ENCODE peak calls at places on chromosomes 1 and 21, in five cellular contexts. Y is A549, W is K562, E is HepG2, B is GM12878. S is an unnamed sample.

GRCh38 chr1:119929643-119930310 is 33.5 kb upstream of the ADAM30 start:
- DNase-seq in E (no peak), W (no peak), B (no peak), Y (no peak), S (no peak)

GRCh38 chr1:108639899-108640560 is 20.9 kb downstream of the HENMT1 start:
- DNase-seq in W (peak; percentile 22), B (no peak), E (peak; percentile 2), Y (no peak), S (no peak)

GRCh38 chr1:192448026-192448578 is 127.5 kb upstream of the RGS1 start:
- DNase-seq in W (no peak), Y (no peak), E (no peak), B (no peak), S (no peak)

GRCh38 chr1:46558141-46558963 is 6.9 kb upstream of the KNCN start:
- DNase-seq in Y (no peak), W (no peak), E (no peak), B (no peak), S (peak; percentile 39)

GRCh38 chr1:83900530-83900929 is 98.4 kb downstream of the TTLL7 start:
- DNase-seq in Y (no peak), E (no peak), B (no peak), W (no peak), S (no peak)

GRCh38 chr1:200410566-200410878 is 686 bp upstream of the ZNF281 start:
- DNase-seq in W (peak; percentile 26), E (no peak), Y (no peak), B (no peak), S (peak; percentile 91)

GRCh38 chr1:231359113-231359512 is 21.0 kb downstream of the SPRTN start:
- DNase-seq in B (no peak), E (no peak), W (peak; percentile 14), Y (no peak), S (no peak)

GRCh38 chr1:221169447-221169889 is 290.2 kb downstream of the HLX start:
- DNase-seq in W (no peak), Y (no peak), E (no peak), B (no peak), S (peak; percentile 87)

GRCh38 chr1:231387770-231388669 is 34.1 kb downstream of the EGLN1 start:
- DNase-seq in Y (no peak), E (no peak), B (no peak), W (no peak), S (no peak)

GRCh38 chr1:227961651-227962050 is 13.9 kb upstream of the WNT9A start:
- DNase-seq in W (no peak), B (no peak), E (no peak), Y (no peak), S (no peak)

GRCh38 chr1:151147132-151147503 is 687 bp upstream of the SEMA6C start:
- DNase-seq in B (no peak), W (peak; percentile 43), E (no peak), Y (no peak), S (no peak)

GRCh38 chr1:216221260-216221700 is 202.0 kb downstream of the USH2A start:
- DNase-seq in Y (peak; percentile 31), B (peak; percentile 27), E (peak; percentile 61), W (peak; percentile 14), S (peak; percentile 89)

GRCh38 chr1:229199892-229200291 is 71.0 kb upstream of the RAB4A start:
- DNase-seq in B (no peak), Y (no peak), W (peak; percentile 10), E (no peak), S (no peak)

GRCh38 chr1:179706339-179706941 is 36.7 kb upstream of the FAM163A start:
- DNase-seq in B (no peak), Y (peak; percentile 30), E (peak; percentile 46), W (peak; percentile 80), S (peak; percentile 78)

DNA sequence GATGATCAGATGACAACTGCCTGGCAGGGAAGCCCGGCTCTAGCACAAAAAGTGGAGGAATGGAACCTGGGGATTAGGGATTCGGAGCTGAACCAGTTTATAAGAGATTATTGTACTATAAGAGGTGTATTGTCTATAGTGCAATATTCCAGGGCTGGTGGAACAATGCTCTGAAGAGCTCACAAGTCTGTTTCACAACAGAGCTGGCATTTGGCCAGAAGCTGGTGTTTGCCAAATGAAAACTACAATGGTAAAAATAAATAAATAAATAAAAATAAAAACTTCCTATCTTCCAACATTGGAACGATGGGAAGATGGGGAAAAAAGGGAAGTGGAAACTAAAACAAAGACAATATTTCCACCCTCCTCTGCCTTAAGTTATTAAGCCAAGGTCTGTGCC is 73.5 kb downstream of the CHODL start:
- DNase-seq in Y (no peak), E (no peak), W (no peak), B (no peak), S (no peak)
- TF ChIP-seq REST in Y (no peak), E (no peak), W (no peak), B (no peak), S (no peak)

GRCh38 chr1:215114154-215114933 is 31.8 kb downstream of the KCNK2 start:
- DNase-seq in B (no peak), Y (no peak), E (no peak), W (no peak), S (no peak)
- TF ChIP-seq JUNB in B (no peak), Y (no peak), E (no peak), W (no peak), S (no peak)

GRCh38 chr1:63632110-63632509 is 38.9 kb downstream of the PGM1 start:
- DNase-seq in Y (no peak), E (no peak), W (no peak), B (no peak), S (no peak)

GRCh38 chr1:63633281-63633680 is 40.1 kb downstream of the PGM1 start:
- DNase-seq in B (no peak), W (no peak), E (no peak), Y (no peak), S (no peak)

GRCh38 chr1:63630238-63630637 is 37.0 kb downstream of the PGM1 start:
- DNase-seq in W (no peak), Y (no peak), B (no peak), E (no peak), S (no peak)

GRCh38 chr1:63628607-63629006 is 35.4 kb downstream of the PGM1 start:
- DNase-seq in B (no peak), W (no peak), Y (no peak), E (no peak), S (no peak)

DNA sequence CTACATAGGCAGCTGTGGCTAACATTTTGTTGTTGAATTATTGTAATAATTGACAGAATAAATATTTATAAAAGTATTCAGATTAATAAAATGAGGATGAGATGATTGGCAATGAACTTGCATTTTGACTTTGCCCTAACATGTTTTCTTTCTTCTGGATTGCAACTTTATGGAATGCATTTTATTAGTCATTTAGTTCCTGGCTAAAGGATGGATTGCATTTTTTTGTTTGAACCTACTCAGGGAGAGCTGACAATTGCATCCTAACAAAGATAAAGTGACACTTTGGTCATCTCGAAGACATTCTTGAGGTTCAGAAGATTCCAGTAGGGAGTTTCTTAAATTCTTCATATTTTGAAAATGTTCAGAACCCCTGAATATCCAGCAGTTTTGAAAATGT is 37.5 kb downstream of the PGM1 start:
- DNase-seq in W (no peak), Y (no peak), B (no peak), E (no peak), S (no peak)
- TF ChIP-seq REST in W (no peak), Y (no peak), B (no peak), E (no peak), S (no peak)

GRCh38 chr1:152783095-152783494 is 3.0 kb upstream of the LCE1E start:
- DNase-seq in W (no peak), E (no peak), B (no peak), Y (no peak), S (no peak)

GRCh38 chr1:152776361-152776760 is 1.4 kb downstream of the LCE1F start:
- DNase-seq in W (no peak), E (no peak), B (no peak), Y (no peak), S (no peak)

GRCh38 chr1:152774875-152775274 is at the start of gene LCE1F:
- DNase-seq in B (no peak), W (no peak), Y (no peak), E (peak; percentile 8), S (no peak)

GRCh38 chr1:152777510-152778137 is 2.7 kb downstream of the LCE1F start:
- DNase-seq in W (peak; percentile 65), B (no peak), E (peak; percentile 30), Y (no peak), S (peak; percentile 81)
- TF ChIP-seq JUNB in W (no peak), B (no peak), E (no peak), Y (no peak), S (no peak)

DNA sequence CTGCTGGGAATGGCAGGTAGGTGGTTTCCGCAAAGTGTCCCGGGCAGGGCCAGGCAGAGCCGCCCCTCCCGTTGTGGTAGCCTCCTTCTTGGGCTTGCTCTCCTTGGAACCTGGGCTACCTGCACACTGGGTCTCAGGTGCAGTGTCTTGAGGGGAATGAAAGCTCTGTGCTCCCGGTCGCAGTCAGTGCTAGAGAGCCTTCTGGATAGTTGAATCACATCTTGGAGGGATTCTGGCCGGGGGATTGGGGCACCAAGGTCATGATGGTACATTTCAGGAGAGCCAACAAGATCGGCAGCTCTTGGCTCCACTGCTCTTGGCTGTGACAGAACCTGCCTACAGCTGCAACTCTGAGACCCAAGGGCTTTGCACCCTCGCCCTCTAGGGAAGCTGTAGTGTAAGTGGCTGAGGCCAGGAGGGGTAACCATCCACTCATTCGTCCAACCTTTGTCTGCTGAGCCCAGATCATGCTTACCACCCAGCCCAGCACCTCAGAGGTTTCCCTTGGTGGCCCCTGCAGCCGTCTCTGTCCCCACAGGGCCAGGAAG is 39.8 kb downstream of the NTPCR start:
- DNase-seq in E (no peak), B (no peak), Y (no peak), W (no peak), S (no peak)
- TF ChIP-seq REST in E (no peak), B (no peak), Y (no peak), W (no peak), S (no peak)

S was measured in GM23338.